ENCODE peak calls at places on chromosomes 5 and 9, in ten cellular contexts. H is AG10803; Q is CD8-positive, alpha-beta memory T cell; F is PC-9; A is breast epithelium; J is GM23248; W is IMR-90; N is ovary; T is cardiac muscle cell; E is astrocyte of the spinal cord. Y is an unnamed sample.

GRCh38 chr9:83649515-83649914 is 26.6 kb downstream of the IDNK start:
- DNase-seq in A (no peak), T (no peak), J (no peak), H (no peak), F (no peak), E (no peak), W (no peak), Q (no peak), N (no peak), Y (no peak)

GRCh38 chr5:160747559-160747958 is 104.5 kb downstream of the ATP10B start:
- DNase-seq in A (no peak), J (no peak), T (no peak), Q (no peak), W (no peak), N (no peak), E (no peak), H (no peak), F (no peak), Y (no peak)

GRCh38 chr5:93163010-93163663 is 417.9 kb downstream of the NR2F1-AS1 start:
- DNase-seq in H (peak; percentile 95), N (no peak), E (peak; percentile 93), A (no peak), J (peak; percentile 88), W (peak; percentile 88), F (peak; percentile 96), Q (no peak), T (no peak), Y (no peak)

GRCh38 chr9:105880517-105880916 is 186.2 kb downstream of the TMEM38B start:
- DNase-seq in Q (no peak), W (no peak), E (no peak), A (no peak), N (no peak), H (no peak), J (no peak), T (no peak), F (no peak), Y (no peak)

GRCh38 chr5:157126-157715 is 34.1 kb upstream of the LRRC14B start:
- DNase-seq in A (peak; percentile 13), N (no peak), J (no peak), F (no peak), T (no peak), H (no peak), E (no peak), W (no peak), Q (no peak), Y (no peak)

GRCh38 chr5:79030663-79031480 is 38.6 kb downstream of the DMGDH start:
- DNase-seq in T (no peak), H (no peak), N (no peak), A (no peak), F (no peak), W (no peak), E (no peak), Q (no peak), J (no peak), Y (no peak)

GRCh38 chr5:138650999-138651766 is 76.0 kb upstream of the HSPA9 start:
- DNase-seq in N (no peak), F (no peak), H (no peak), J (no peak), Q (no peak), A (no peak), T (no peak), W (no peak), E (no peak), Y (no peak)

GRCh38 chr9:121784706-121785426 is 133.4 kb downstream of the DAB2IP start:
- DNase-seq in T (no peak), W (no peak), N (no peak), J (no peak), H (no peak), Q (no peak), A (no peak), E (peak; percentile 39), F (no peak), Y (no peak)

GRCh38 chr9:127884427-127884911 is 7.0 kb upstream of the AK1 start:
- DNase-seq in W (no peak), H (no peak), F (no peak), N (peak; percentile 62), T (peak; percentile 47), A (no peak), E (no peak), Q (no peak), J (no peak), Y (peak; percentile 76)

GRCh38 chr5:102916114-102916513 is 161.0 kb downstream of the PAM start:
- DNase-seq in T (no peak), Q (no peak), A (no peak), J (peak; percentile 71), F (no peak), H (peak; percentile 58), E (no peak), W (peak; percentile 37), N (no peak), Y (no peak)

GRCh38 chr5:73278693-73279092 is 105.7 kb downstream of the TMEM174 start:
- DNase-seq in F (peak; percentile 90), H (no peak), J (no peak), A (peak; percentile 87), W (no peak), N (no peak), T (no peak), Q (no peak), E (no peak), Y (no peak)

GRCh38 chr9:114364123-114364522 is 23.7 kb downstream of the AKNA start:
- DNase-seq in N (no peak), F (peak; percentile 90), W (peak; percentile 85), H (peak; percentile 92), A (no peak), E (peak; percentile 76), J (peak; percentile 89), Q (no peak), T (no peak), Y (no peak)

DNA sequence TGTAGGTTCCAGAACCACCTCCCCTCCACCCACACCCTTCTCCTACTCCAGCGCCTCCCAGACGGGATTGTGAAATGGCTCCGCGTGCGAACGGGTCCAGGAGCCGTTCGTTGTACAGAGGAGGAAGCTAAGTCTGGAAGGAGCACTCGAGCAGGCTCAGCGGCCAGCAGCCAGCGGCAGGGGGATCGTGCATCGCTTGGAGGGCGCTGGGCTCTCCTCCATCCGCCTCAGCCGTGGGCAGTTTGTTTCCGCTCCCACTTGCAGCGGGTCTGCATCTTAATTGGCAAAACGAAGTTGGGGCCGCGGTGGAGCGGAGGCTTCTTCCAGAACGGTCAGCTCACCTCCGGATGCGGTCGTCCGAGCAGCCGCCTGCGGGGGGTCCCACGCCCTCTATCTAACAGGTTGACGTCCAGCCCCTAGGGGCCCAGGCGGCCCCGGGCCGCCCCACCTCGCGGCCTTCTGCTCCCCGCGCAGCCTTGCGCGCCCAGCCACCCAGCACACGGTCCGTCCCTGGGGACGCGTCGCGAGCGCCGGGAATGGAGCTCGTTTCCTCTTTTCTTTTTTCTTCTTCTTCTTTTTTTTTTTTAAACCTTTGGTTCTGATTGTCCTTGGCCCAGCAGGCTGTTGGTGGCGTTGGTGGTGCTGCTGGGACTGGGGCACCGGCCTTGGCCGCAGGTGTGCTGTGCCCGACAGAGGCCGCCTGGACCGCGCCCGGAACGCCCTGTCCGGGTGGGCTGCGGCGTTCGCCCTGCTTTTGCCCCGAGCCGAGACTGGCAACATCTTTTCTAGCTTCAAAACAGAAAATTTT is 3.9 kb upstream of the BARX1 start:
- DNase-seq in J (peak; percentile 63), A (no peak), F (no peak), N (no peak), T (no peak), H (peak; percentile 19), Q (no peak), E (peak; percentile 18), W (peak; percentile 7), Y (no peak)
- H3K4me3 ChIP-seq in J (no peak overlapping the region), A (no peak overlapping the region), F (no peak overlapping the region), N (no peak overlapping the region), T (peak overlapping the region; percentile 10), H (no peak overlapping the region), Q (no peak overlapping the region), E (no peak overlapping the region), W (no peak overlapping the region), Y (peak overlapping the region; percentile 18)

DNA sequence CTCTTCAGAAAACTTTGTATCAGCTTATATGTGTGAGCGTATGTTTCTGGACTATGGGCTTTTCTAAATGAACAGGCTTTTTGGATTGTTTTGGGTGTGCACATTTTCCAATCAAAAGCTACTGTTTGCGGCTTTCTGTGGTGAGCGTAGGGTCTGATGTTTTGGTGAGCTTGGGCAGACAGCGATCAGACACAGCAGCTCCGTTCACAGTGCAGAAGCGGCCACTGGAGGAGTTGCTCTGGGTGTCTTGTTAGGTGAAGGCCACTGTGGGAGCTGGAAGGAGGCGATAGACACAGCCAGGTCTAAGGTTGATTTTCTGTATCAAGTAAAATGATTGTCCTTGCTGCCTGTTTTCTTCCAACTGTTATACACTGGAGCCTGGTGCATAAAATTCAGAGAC is 11.1 kb downstream of the PRRC2B start:
- DNase-seq in F (no peak), J (no peak), H (no peak), N (no peak), T (no peak), A (no peak), E (no peak), Q (no peak), W (no peak), Y (no peak)
- H3K4me3 ChIP-seq in F (no peak overlapping the region), J (peak overlapping the region; percentile 15), H (no peak overlapping the region), N (no peak overlapping the region), T (no peak overlapping the region), A (no peak overlapping the region), E (no peak overlapping the region), Q (peak overlapping the region; percentile 33), W (no peak overlapping the region), Y (no peak overlapping the region)

DNA sequence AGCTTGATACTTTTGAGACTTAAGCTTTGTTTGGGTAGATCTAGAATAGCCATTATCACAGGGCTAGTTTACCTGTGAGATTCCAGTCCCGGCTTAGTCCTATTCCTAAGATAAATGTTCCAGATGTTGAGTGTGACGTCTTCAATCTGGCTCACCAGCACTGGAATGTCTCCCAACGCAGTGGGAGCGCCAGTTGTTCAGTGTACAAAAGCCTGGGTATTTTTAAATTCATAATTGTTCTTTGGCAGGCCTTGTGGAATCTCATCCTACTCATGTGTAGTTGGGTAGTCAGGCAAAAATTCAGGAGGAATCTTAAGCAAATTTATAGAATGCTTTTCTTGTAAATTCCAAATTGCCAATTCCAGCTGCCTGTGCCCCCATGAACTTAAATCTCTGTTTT is 272.6 kb upstream of the KCNN2 start:
- DNase-seq in H (no peak), Q (no peak), F (no peak), J (no peak), A (no peak), N (no peak), E (no peak), T (no peak), W (no peak), Y (no peak)
- H3K4me3 ChIP-seq in H (no peak overlapping the region), Q (no peak overlapping the region), F (no peak overlapping the region), J (no peak overlapping the region), A (no peak overlapping the region), N (no peak overlapping the region), E (no peak overlapping the region), T (no peak overlapping the region), W (no peak overlapping the region), Y (no peak overlapping the region)

DNA sequence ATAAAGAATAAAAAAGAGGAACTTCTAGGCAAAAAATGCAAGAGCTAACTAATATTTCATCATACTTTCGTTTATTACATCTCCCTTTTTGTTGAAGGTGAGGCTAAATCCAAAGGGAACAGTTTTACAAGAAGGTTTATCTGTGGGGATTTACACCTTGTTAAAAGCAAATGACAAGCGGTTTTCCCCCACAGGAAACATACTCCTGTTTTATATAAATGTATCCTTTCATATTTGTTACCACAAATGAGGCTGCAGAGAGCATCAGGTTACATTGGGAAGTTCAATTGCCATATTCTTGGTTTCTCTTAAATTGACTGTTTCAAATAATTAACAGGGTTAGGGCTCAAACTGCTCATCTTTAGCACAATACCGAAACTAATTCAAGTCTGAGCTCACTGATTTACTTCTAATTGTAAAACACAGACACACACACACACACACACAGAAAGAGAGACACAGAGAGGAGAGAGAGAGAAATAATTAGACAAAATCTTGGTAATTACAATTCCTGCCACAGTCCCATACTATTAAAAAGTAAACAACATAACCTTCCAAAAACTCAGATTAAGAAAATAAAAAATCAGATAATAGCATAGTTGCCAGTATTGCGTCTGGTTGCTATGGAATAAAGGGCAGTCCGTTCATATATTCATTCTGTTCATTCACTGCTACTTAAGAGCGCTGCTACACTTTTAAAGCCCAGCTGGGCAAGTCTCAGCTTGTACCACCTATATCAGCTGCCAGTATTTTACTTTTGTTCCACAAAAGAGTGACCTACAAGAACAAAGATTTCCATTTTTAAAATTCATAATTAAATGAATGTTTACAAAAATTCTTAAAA is 17.0 kb downstream of the RFX3 start:
- DNase-seq in N (no peak), Q (no peak), F (no peak), H (no peak), E (peak; percentile 64), T (no peak), W (peak; percentile 37), A (no peak), J (no peak), Y (no peak)
- H3K4me3 ChIP-seq in N (no peak overlapping the region), Q (no peak overlapping the region), F (no peak overlapping the region), H (no peak overlapping the region), E (peak overlapping the region; percentile 4), T (no peak overlapping the region), W (no peak overlapping the region), A (no peak overlapping the region), J (no peak overlapping the region), Y (no peak overlapping the region)